ENCODE peak calls at places on chromosomes 5 and 9, in eight cellular contexts. Q, C, L, X, Z, V, B and K are unnamed samples.

GRCh38 chr5:134247411-134247810 is 21.5 kb upstream of the PPP2CA start:
- DNase-seq in Q (no peak), V (no peak), Z (no peak), L (peak), C (no peak), X (peak), B (no peak), K (no peak)

GRCh38 chr5:124352312-124352711 is 394.1 kb downstream of the ZNF608 start:
- DNase-seq in X (no peak), L (no peak), B (no peak), Z (no peak), C (no peak), V (no peak), Q (no peak), K (no peak)

GRCh38 chr5:68848086-68848485 is 245.7 kb upstream of the SLC30A5 start:
- DNase-seq in Q (no peak), V (no peak), B (no peak), X (no peak), L (peak), C (no peak), Z (no peak), K (no peak)

GRCh38 chr9:82679488-82679887 is 383.5 kb downstream of the RASEF start:
- DNase-seq in V (no peak), B (no peak), Q (no peak), L (no peak), C (no peak), Z (no peak), X (no peak), K (no peak)

GRCh38 chr9:121860213-121860612 is 208.8 kb downstream of the DAB2IP start:
- DNase-seq in Q (no peak), C (no peak), X (no peak), L (no peak), V (no peak), B (no peak), Z (no peak), K (no peak)

GRCh38 chr5:19880430-19880829 is 107.6 kb downstream of the CDH18 start:
- DNase-seq in L (no peak), V (no peak), X (no peak), B (no peak), Q (no peak), Z (no peak), C (no peak), K (no peak)

GRCh38 chr9:124771867-124772621 is 933 bp upstream of the NR6A1 start:
- DNase-seq in Q (peak), X (no peak), L (peak), Z (peak), V (peak), B (no peak), C (peak), K (peak)

GRCh38 chr5:32668552-32668951 is 42.6 kb upstream of the NPR3 start:
- DNase-seq in L (no peak), V (no peak), X (no peak), B (no peak), Q (no peak), Z (no peak), C (no peak), K (no peak)

GRCh38 chr9:96523429-96523828 is 73.5 kb downstream of the HABP4 start:
- DNase-seq in Q (no peak), B (no peak), C (no peak), V (peak), Z (no peak), X (no peak), L (no peak), K (no peak)

GRCh38 chr5:150066436-150066835 is 19.9 kb downstream of the CSF1R start:
- DNase-seq in X (no peak), Z (no peak), V (no peak), Q (no peak), C (no peak), B (no peak), L (no peak), K (no peak)

GRCh38 chr5:5387192-5387591 is 35.3 kb upstream of the ICE1 start:
- DNase-seq in Q (no peak), X (no peak), L (no peak), Z (no peak), C (no peak), V (no peak), B (no peak), K (no peak)

GRCh38 chr9:94827584-94828304 is 101.2 kb downstream of the AOPEP start:
- DNase-seq in C (no peak), V (no peak), Z (no peak), B (no peak), Q (no peak), L (no peak), X (no peak), K (no peak)

GRCh38 chr5:107867266-107867665 is 196.5 kb upstream of the EFNA5 start:
- DNase-seq in V (no peak), L (no peak), Q (no peak), X (no peak), B (no peak), Z (no peak), C (no peak), K (no peak)

GRCh38 chr5:149035282-149035882 is 27.5 kb downstream of the SH3TC2 start:
- DNase-seq in B (peak), V (peak), C (peak), Q (peak), Z (peak), X (peak), L (peak), K (peak)

GRCh38 chr9:101465330-101465915 is 29.8 kb upstream of the ALDOB start:
- DNase-seq in X (peak), L (peak), C (peak), Z (peak), B (no peak), Q (no peak), V (no peak), K (peak)

GRCh38 chr5:128537306-128537998 is 593 bp downstream of the FBN2 start:
- DNase-seq in X (no peak), B (peak), L (peak), C (peak), V (peak), Q (no peak), Z (no peak), K (peak)

GRCh38 chr5:77645158-77645994 is 6.9 kb upstream of the OTP start:
- DNase-seq in B (peak), C (peak), Q (peak), V (peak), X (no peak), Z (no peak), L (no peak), K (peak)

GRCh38 chr5:136018814-136019777 is 9.7 kb upstream of the TGFBI start:
- DNase-seq in X (peak), C (no peak), B (no peak), L (peak), V (no peak), Q (no peak), Z (peak), K (no peak)

GRCh38 chr5:16690243-16690839 is 73.5 kb upstream of the RETREG1 start:
- DNase-seq in C (no peak), L (peak), Q (no peak), B (no peak), V (no peak), Z (no peak), X (no peak), K (no peak)
- TF ChIP-seq CTCF in C (no peak), L (peak), Q (peak), B (peak), V (peak), Z (no peak), X (peak), K (peak)

GRCh38 chr9:120383999-120384924 is 195.7 kb downstream of the CDK5RAP2 start:
- DNase-seq in L (no peak), Z (no peak), Q (no peak), B (peak), V (no peak), C (peak), X (peak), K (no peak)
- TF ChIP-seq CTCF in L (no peak), Z (no peak), Q (no peak), B (no peak), V (no peak), C (no peak), X (no peak), K (no peak)

DNA sequence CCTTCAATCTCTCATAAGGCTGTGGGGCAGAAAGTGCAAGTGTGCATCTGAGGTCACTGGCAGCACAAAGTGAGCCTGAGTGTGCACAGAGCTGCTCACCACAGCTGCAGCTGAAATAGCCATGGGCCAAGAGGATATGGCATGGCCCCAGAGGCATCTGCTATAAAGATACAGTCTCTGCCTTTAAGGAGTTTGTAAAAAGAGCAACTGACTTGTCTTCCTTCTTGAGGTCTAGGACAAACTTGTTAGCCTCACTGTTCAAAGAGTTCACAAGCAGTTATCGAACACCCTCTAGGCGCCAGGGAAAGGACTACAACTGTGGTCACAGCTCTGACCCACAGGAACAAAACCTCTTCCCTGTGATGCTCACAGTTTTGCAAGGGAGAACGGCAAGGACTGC is 190.0 kb upstream of the TRIM32 start:
- DNase-seq in B (no peak), V (no peak), C (no peak), X (no peak), Q (no peak), Z (no peak), L (no peak), K (no peak)
- TF ChIP-seq CTCF in B (no peak), V (peak), C (no peak), X (peak), Q (no peak), Z (no peak), L (no peak), K (no peak)

DNA sequence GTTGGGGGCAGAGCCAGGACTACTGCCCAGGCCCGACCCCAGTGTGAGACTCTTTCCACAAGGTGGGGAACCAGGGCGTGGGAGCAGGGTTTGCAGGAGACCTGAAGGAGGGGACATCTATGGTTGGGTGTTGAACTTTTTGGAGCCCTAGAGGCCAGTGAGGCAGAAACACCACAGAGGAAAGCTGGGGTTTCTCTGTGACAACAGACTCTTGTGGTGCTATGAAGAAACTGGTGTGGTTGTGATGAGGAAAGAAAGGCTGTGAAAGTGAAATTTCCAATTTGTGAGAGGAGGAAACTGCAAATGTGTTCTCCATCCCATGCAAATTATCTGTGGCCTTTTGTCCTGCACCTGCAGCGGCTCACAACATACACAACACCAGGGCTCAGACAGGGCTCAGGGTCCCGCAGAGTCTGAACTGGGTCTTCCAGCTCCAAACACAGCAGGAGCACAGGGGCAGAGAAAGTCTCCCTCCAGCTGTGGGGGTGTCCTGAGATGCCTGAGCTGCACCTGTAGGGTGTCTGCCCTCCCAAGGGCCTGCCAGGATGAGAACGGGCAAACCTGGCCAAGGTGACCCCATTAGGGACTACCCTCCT is 51.4 kb upstream of the GRHPR start:
- DNase-seq in Z (no peak), C (no peak), B (no peak), L (no peak), V (no peak), Q (peak), X (no peak), K (no peak)
- TF ChIP-seq CTCF in Z (no peak), C (no peak), B (no peak), L (no peak), V (no peak), Q (peak), X (no peak), K (no peak)

GRCh38 chr9:116313638-116314037 is 160.0 kb downstream of the PAPPA start:
- DNase-seq in C (no peak), L (no peak), X (no peak), Q (no peak), V (no peak), Z (no peak), B (no peak), K (no peak)
- TF ChIP-seq CTCF in C (no peak), L (peak), X (no peak), Q (no peak), V (no peak), Z (no peak), B (no peak), K (no peak)